ENCODE peak calls at places on chromosome 14, in eight cellular contexts. L, U, T, C, P, G, F and E are unnamed samples.

GRCh38 chr14:84591827-84592540 is 938.0 kb upstream of the FLRT2 start:
- DNase-seq in F (peak), C (no peak), U (no peak), P (no peak), T (no peak), L (no peak), G (no peak), E (no peak)

GRCh38 chr14:78917462-78917861 is 747.3 kb downstream of the NRXN3 start:
- DNase-seq in F (no peak), U (no peak), G (no peak), T (no peak), C (no peak), P (no peak), L (no peak), E (no peak)

GRCh38 chr14:90228478-90228877 is 27.9 kb upstream of the PSMC1 start:
- DNase-seq in U (no peak), T (no peak), L (no peak), F (no peak), G (no peak), C (no peak), P (no peak), E (no peak)

GRCh38 chr14:23436327-23437141 is 1.1 kb upstream of the MYH7 start:
- DNase-seq in C (no peak), T (peak), P (no peak), U (no peak), F (no peak), L (peak), G (no peak), E (peak)

GRCh38 chr14:89660183-89660582 is 243.2 kb upstream of the FOXN3 start:
- DNase-seq in G (no peak), T (no peak), P (no peak), U (no peak), C (no peak), L (no peak), F (no peak), E (no peak)

GRCh38 chr14:43001729-43002128 is 1395.1 kb downstream of the LRFN5 start:
- DNase-seq in U (no peak), G (no peak), P (no peak), F (no peak), T (no peak), C (no peak), L (no peak), E (no peak)

GRCh38 chr14:73712071-73712506 is 2.1 kb downstream of the PNMA1 start:
- DNase-seq in C (no peak), T (no peak), U (no peak), G (no peak), L (no peak), P (no peak), F (no peak), E (no peak)

GRCh38 chr14:60637490-60638452 is 11.5 kb downstream of the SIX1 start:
- DNase-seq in P (no peak), L (no peak), T (no peak), F (no peak), U (no peak), G (no peak), C (no peak), E (no peak)

GRCh38 chr14:42855159-42855558 is 1248.5 kb downstream of the LRFN5 start:
- DNase-seq in P (no peak), C (no peak), T (no peak), G (no peak), L (no peak), F (no peak), U (no peak), E (no peak)

GRCh38 chr14:104688505-104688754 is 988 bp upstream of the INF2 start:
- DNase-seq in C (no peak), U (no peak), L (no peak), G (no peak), T (no peak), F (no peak), P (no peak), E (no peak)

GRCh38 chr14:104735830-104736642 is 12.0 kb downstream of the ADSS1 start:
- DNase-seq in T (peak), P (no peak), C (no peak), G (no peak), U (peak), L (peak), F (no peak), E (peak)

GRCh38 chr14:96904201-96904600 is 107.0 kb downstream of the VRK1 start:
- DNase-seq in U (no peak), P (no peak), G (no peak), L (no peak), T (no peak), C (no peak), F (peak), E (no peak)

GRCh38 chr14:102774391-102775153 is 2.7 kb upstream of the TRAF3 start:
- DNase-seq in L (no peak), P (peak), G (peak), C (peak), F (peak), U (no peak), T (peak), E (peak)

GRCh38 chr14:66650491-66650911 is 142.6 kb downstream of the GPHN start:
- DNase-seq in C (no peak), F (no peak), T (no peak), P (peak), G (peak), L (no peak), U (no peak), E (no peak)

GRCh38 chr14:84029720-84030119 is 1500.2 kb upstream of the FLRT2 start:
- DNase-seq in T (no peak), C (no peak), F (no peak), L (no peak), U (no peak), G (no peak), P (no peak), E (no peak)